ENCODE peak calls at places on chromosomes 3 and 15, in seven cellular contexts. One of them, this sample, is unnamed.

GRCh38 chr3:55647086-55647485 is 160.0 kb upstream of the WNT5A start:
- DNase-seq in colonic mucosa: no peak
- DNase-seq in activated CD8-positive, alpha-beta T cell treated with anti-CD3 and anti-CD28 coated beads, Interleukin-2, amount 10 ng/mL, durations not matched to agents 7 days and 5 days: no peak
- DNase-seq in NAMALWA: no peak
- DNase-seq in neural progenitor cell: peak; percentile 63
- DNase-seq in pulmonary artery endothelial cell: no peak
- DNase-seq in A549: no peak
- DNase-seq in this sample: no peak

GRCh38 chr15:81023483-81024264 is 23.0 kb downstream of the TLNRD1 start:
- DNase-seq in colonic mucosa: peak; percentile 49
- DNase-seq in activated CD8-positive, alpha-beta T cell treated with anti-CD3 and anti-CD28 coated beads, Interleukin-2, amount 10 ng/mL, durations not matched to agents 7 days and 5 days: no peak
- DNase-seq in NAMALWA: no peak
- DNase-seq in neural progenitor cell: no peak
- DNase-seq in pulmonary artery endothelial cell: peak; percentile 74
- DNase-seq in A549: no peak
- DNase-seq in this sample: peak; percentile 10

GRCh38 chr3:167644611-167645010 is 9.1 kb downstream of the WDR49 start:
- DNase-seq in colonic mucosa: no peak
- DNase-seq in activated CD8-positive, alpha-beta T cell treated with anti-CD3 and anti-CD28 coated beads, Interleukin-2, amount 10 ng/mL, durations not matched to agents 7 days and 5 days: no peak
- DNase-seq in NAMALWA: no peak
- DNase-seq in neural progenitor cell: no peak
- DNase-seq in pulmonary artery endothelial cell: no peak
- DNase-seq in A549: no peak
- DNase-seq in this sample: no peak

GRCh38 chr15:40906947-40907802 is 12.9 kb downstream of the VPS18 start:
- DNase-seq in colonic mucosa: peak; percentile 80
- DNase-seq in activated CD8-positive, alpha-beta T cell treated with anti-CD3 and anti-CD28 coated beads, Interleukin-2, amount 10 ng/mL, durations not matched to agents 7 days and 5 days: peak; percentile 58
- DNase-seq in NAMALWA: peak; percentile 45
- DNase-seq in neural progenitor cell: no peak
- DNase-seq in pulmonary artery endothelial cell: no peak
- DNase-seq in A549: no peak
- DNase-seq in this sample: peak; percentile 17

GRCh38 chr3:11720220-11721113 is 76.8 kb upstream of the VGLL4 start:
- DNase-seq in colonic mucosa: peak; percentile 88
- DNase-seq in activated CD8-positive, alpha-beta T cell treated with anti-CD3 and anti-CD28 coated beads, Interleukin-2, amount 10 ng/mL, durations not matched to agents 7 days and 5 days: peak; percentile 49
- DNase-seq in NAMALWA: peak; percentile 91
- DNase-seq in neural progenitor cell: peak; percentile 77
- DNase-seq in pulmonary artery endothelial cell: peak; percentile 49
- DNase-seq in A549: peak; percentile 71
- DNase-seq in this sample: peak; percentile 81

GRCh38 chr15:68228971-68229385 is 550 bp downstream of the CLN6 start:
- DNase-seq in colonic mucosa: no peak
- DNase-seq in activated CD8-positive, alpha-beta T cell treated with anti-CD3 and anti-CD28 coated beads, Interleukin-2, amount 10 ng/mL, durations not matched to agents 7 days and 5 days: peak; percentile 34
- DNase-seq in NAMALWA: peak; percentile 60
- DNase-seq in neural progenitor cell: no peak
- DNase-seq in pulmonary artery endothelial cell: no peak
- DNase-seq in A549: no peak
- DNase-seq in this sample: no peak

GRCh38 chr3:81513591-81513990 is 247.9 kb downstream of the GBE1 start:
- DNase-seq in colonic mucosa: no peak
- DNase-seq in activated CD8-positive, alpha-beta T cell treated with anti-CD3 and anti-CD28 coated beads, Interleukin-2, amount 10 ng/mL, durations not matched to agents 7 days and 5 days: no peak
- DNase-seq in NAMALWA: no peak
- DNase-seq in neural progenitor cell: no peak
- DNase-seq in pulmonary artery endothelial cell: no peak
- DNase-seq in A549: no peak
- DNase-seq in this sample: no peak

GRCh38 chr3:51955893-51956770 is 951 bp downstream of the GPR62 start:
- DNase-seq in colonic mucosa: no peak
- DNase-seq in activated CD8-positive, alpha-beta T cell treated with anti-CD3 and anti-CD28 coated beads, Interleukin-2, amount 10 ng/mL, durations not matched to agents 7 days and 5 days: peak; percentile 38
- DNase-seq in NAMALWA: no peak
- DNase-seq in neural progenitor cell: peak; percentile 84
- DNase-seq in pulmonary artery endothelial cell: no peak
- DNase-seq in A549: no peak
- DNase-seq in this sample: peak; percentile 82

GRCh38 chr3:68666409-68667193 is 265.7 kb downstream of the TAFA4 start:
- DNase-seq in colonic mucosa: no peak
- DNase-seq in activated CD8-positive, alpha-beta T cell treated with anti-CD3 and anti-CD28 coated beads, Interleukin-2, amount 10 ng/mL, durations not matched to agents 7 days and 5 days: no peak
- DNase-seq in NAMALWA: no peak
- DNase-seq in neural progenitor cell: no peak
- DNase-seq in pulmonary artery endothelial cell: no peak
- DNase-seq in A549: no peak
- DNase-seq in this sample: peak; percentile 28

GRCh38 chr15:68666120-68666811 is 87.5 kb downstream of the CORO2B start:
- DNase-seq in colonic mucosa: no peak
- DNase-seq in activated CD8-positive, alpha-beta T cell treated with anti-CD3 and anti-CD28 coated beads, Interleukin-2, amount 10 ng/mL, durations not matched to agents 7 days and 5 days: no peak
- DNase-seq in NAMALWA: no peak
- DNase-seq in neural progenitor cell: peak; percentile 47
- DNase-seq in pulmonary artery endothelial cell: peak; percentile 33
- DNase-seq in A549: no peak
- DNase-seq in this sample: no peak

GRCh38 chr15:57827021-57827420 is 120.5 kb downstream of the POLR2M start:
- DNase-seq in colonic mucosa: no peak
- DNase-seq in activated CD8-positive, alpha-beta T cell treated with anti-CD3 and anti-CD28 coated beads, Interleukin-2, amount 10 ng/mL, durations not matched to agents 7 days and 5 days: no peak
- DNase-seq in NAMALWA: no peak
- DNase-seq in neural progenitor cell: no peak
- DNase-seq in pulmonary artery endothelial cell: peak; percentile 64
- DNase-seq in A549: no peak
- DNase-seq in this sample: no peak